ENCODE peak calls at places on chromosomes 4 and X, in seven cellular contexts. B is HCT116, F is fibroblast of lung, O is mammary epithelial cell, K is astrocyte of the spinal cord, J is epithelial cell of proximal tubule, Z is gastrocnemius medialis. R is an unnamed sample.

GRCh38 chrX:122565952-122566351 is 618.1 kb upstream of the GRIA3 start:
- DNase-seq in O (peak; percentile 93), F (peak; percentile 98), Z (no peak), J (peak; percentile 83), B (peak; percentile 7), K (peak; percentile 93), R (peak; percentile 91)

GRCh38 chr4:106565727-106566126 is 197.1 kb upstream of the GIMD1 start:
- DNase-seq in Z (no peak), K (no peak), F (peak; percentile 65), O (peak; percentile 46), J (no peak), B (no peak), R (no peak)

GRCh38 chr4:39390603-39391002 is 16.1 kb upstream of the KLB start:
- DNase-seq in J (no peak), B (no peak), Z (no peak), F (no peak), K (no peak), O (no peak), R (no peak)

GRCh38 chr4:27692098-27692679 is 831.5 kb downstream of the STIM2 start:
- DNase-seq in F (peak; percentile 8), J (peak; percentile 6), K (peak; percentile 36), Z (no peak), B (peak; percentile 45), O (peak; percentile 32), R (peak; percentile 57)

GRCh38 chr4:91113130-91113706 is 986.0 kb downstream of the CCSER1 start:
- DNase-seq in B (peak; percentile 28), O (peak; percentile 5), F (peak; percentile 20), J (no peak), Z (no peak), K (peak; percentile 32), R (peak; percentile 39)

GRCh38 chr4:55170462-55170861 is 45.1 kb upstream of the KDR start:
- DNase-seq in K (no peak), F (no peak), Z (no peak), J (no peak), O (no peak), B (no peak), R (no peak)

GRCh38 chr4:119580293-119580692 is 48.3 kb downstream of the PDE5A start:
- DNase-seq in B (no peak), J (no peak), O (no peak), Z (no peak), F (no peak), K (peak; percentile 9), R (no peak)

GRCh38 chrX:131821945-131822622 is 201.0 kb upstream of the STK26 start:
- DNase-seq in O (peak; percentile 69), K (peak; percentile 86), F (peak; percentile 66), B (no peak), J (no peak), Z (no peak), R (peak; percentile 82)

GRCh38 chr4:15110120-15110571 is 107.9 kb downstream of the CPEB2 start:
- DNase-seq in F (no peak), J (no peak), Z (no peak), O (peak; percentile 32), K (no peak), B (no peak), R (no peak)

GRCh38 chrX:101208152-101208905 is 11.3 kb upstream of the DRP2 start:
- DNase-seq in B (no peak), K (peak; percentile 31), Z (no peak), F (peak; percentile 87), O (no peak), J (no peak), R (no peak)

GRCh38 chr4:89307446-89308160 is at the start of gene GPRIN3:
- DNase-seq in B (no peak), J (no peak), K (peak; percentile 10), O (no peak), F (peak; percentile 42), Z (no peak), R (peak; percentile 27)

GRCh38 chrX:73562986-73563739 is at the start of gene CHIC1:
- DNase-seq in F (peak; percentile 72), O (peak; percentile 47), J (no peak), B (no peak), Z (peak; percentile 4), K (peak; percentile 77), R (peak; percentile 56)

GRCh38 chrX:121581885-121582284 is 534.5 kb downstream of the GLUD2 start:
- DNase-seq in B (no peak), O (peak; percentile 4), Z (no peak), F (no peak), J (no peak), K (no peak), R (peak; percentile 17)

GRCh38 chrX:16114640-16115039 is 8.7 kb upstream of the GRPR start:
- DNase-seq in F (peak; percentile 81), Z (no peak), K (peak; percentile 88), J (no peak), B (no peak), O (no peak), R (peak; percentile 22)

GRCh38 chr4:52911684-52912294 is 49.7 kb downstream of the RASL11B start:
- DNase-seq in O (peak; percentile 73), F (peak; percentile 51), Z (peak; percentile 3), K (peak; percentile 63), B (peak; percentile 77), J (peak; percentile 33), R (peak; percentile 82)

GRCh38 chrX:55908685-55909212 is 191.2 kb downstream of the RRAGB start:
- DNase-seq in B (no peak), O (peak; percentile 20), Z (no peak), J (no peak), F (peak; percentile 1), K (peak; percentile 6), R (peak; percentile 10)

GRCh38 chrX:12988797-12989196 is 13.9 kb downstream of the TMSB4X start:
- DNase-seq in J (no peak), F (peak; percentile 77), K (peak; percentile 65), O (peak; percentile 91), B (peak; percentile 60), Z (no peak), R (peak; percentile 88)

GRCh38 chr4:89316931-89317366 is 9.3 kb upstream of the GPRIN3 start:
- DNase-seq in J (no peak), K (peak; percentile 44), B (no peak), O (no peak), F (peak; percentile 72), Z (no peak), R (peak; percentile 40)

DNA sequence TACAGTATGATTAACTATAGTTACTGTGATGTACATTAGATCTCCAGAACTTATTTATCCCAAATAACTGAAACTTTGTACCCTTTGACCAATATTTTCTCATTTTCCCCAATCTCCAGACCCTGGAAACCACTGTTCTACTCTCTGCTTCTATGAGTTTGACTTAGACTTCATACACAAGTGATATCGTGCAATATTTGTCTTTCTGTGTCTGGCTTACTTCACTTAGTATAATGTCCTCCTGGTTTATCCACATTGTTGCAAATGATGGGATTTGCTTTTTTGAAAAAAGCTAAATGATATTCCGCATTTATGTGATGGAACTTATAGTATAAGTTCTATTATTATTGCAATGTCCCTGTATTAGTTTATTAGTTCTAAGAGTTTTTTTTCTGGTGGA is 81.8 kb upstream of the SOD3 start:
- DNase-seq in O (no peak), J (no peak), B (no peak), Z (no peak), K (no peak), F (no peak), R (no peak)
- TF ChIP-seq CTCF in O (no peak), J (no peak), B (no peak), Z (no peak), K (no peak), F (no peak), R (no peak)

DNA sequence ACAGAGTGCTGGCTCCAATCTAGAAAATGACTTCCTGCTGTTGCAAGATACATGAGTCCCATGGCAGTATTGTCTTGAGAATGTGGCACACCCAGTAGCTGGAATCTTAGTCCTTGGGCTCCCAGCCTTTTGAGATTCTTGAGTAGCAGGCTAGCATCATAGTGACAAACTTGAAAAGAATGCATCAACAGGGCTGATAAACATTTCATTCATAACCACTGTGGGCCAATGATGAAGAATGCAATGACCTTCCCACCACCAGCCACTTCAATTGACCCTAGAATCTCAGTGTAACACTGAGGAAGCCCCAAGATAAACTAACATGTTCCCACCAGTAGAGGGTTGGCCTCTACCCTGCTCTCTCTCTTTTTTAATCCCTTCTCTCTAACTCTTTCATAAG is 329.3 kb downstream of the GBA3 start:
- DNase-seq in B (no peak), K (peak; percentile 71), F (peak; percentile 96), Z (no peak), J (peak; percentile 88), O (peak; percentile 7), R (peak; percentile 75)
- TF ChIP-seq CTCF in B (no peak), K (no peak), F (no peak), Z (no peak), J (no peak), O (no peak), R (no peak)

DNA sequence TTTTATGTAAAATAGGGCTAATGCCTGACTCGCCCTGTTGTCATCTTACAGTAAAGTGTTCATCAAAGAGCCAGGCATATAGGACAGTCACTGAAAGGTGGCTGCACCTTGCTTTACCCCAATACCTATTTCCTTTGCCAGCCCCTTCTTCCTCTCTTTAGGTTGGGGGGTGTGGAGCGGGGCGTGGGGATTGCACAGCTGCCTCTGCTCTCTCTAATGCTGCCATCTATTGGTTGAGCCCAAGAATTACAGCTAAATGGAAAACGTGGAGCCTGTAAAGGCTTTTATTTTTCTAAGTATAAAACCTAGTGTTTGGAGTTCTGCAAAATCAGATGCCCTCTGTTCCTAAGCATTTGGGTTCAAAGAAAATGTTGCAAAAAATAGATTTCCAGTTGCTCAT is 47.7 kb downstream of the ATG4A start:
- DNase-seq in J (no peak), B (no peak), K (no peak), Z (no peak), O (no peak), F (no peak), R (no peak)
- TF ChIP-seq CTCF in J (peak; percentile 58), B (peak; percentile 53), K (peak; percentile 51), Z (peak; percentile 48), O (peak; percentile 66), F (peak; percentile 47), R (peak; percentile 44)

DNA sequence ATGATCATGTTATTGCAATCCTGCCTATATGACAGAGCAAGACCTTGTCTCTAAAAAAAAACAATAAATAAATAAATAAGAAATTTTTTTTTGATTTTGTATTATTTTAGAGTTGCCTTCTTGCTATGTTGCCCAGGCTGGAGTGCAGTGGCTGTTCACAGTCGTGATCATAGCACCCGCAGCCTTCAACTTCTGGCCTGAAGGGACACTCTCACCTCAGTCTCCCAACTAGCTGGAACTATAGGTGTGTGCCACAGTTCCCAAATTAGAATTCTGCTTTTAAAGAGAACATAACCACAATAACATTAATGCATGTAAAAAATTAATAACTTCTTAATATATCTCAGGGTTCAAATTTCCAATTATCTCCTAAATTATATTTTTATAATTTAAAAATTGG is 7.8 kb downstream of the YIPF6 start:
- DNase-seq in Z (no peak), O (no peak), B (no peak), K (no peak), J (no peak), F (no peak), R (no peak)
- TF ChIP-seq CTCF in Z (no peak), O (no peak), B (no peak), K (no peak), J (no peak), F (no peak), R (no peak)

GRCh38 chr4:34323549-34324325 is 1920.6 kb downstream of the ARAP2 start:
- DNase-seq in K (peak; percentile 9), B (no peak), O (no peak), Z (no peak), J (no peak), F (no peak), R (no peak)
- TF ChIP-seq CTCF in K (peak; percentile 19), B (no peak), O (no peak), Z (no peak), J (peak; percentile 24), F (peak; percentile 33), R (no peak)

GRCh38 chr4:8439168-8439567 is 1.4 kb downstream of the ACOX3 start:
- DNase-seq in Z (no peak), K (no peak), F (no peak), J (no peak), O (no peak), B (no peak), R (peak; percentile 32)
- TF ChIP-seq CTCF in Z (no peak), K (no peak), F (no peak), J (no peak), O (no peak), B (no peak), R (no peak)

R was measured in MCF 10A.